ENCODE peak calls at places on chromosome X, in ten cellular contexts. One of them, this sample, is unnamed.

GRCh38 chrX:57677132-57677858 is 2.8 kb downstream of the NLRP2B start:
- DNase-seq in transverse colon: no peak
- DNase-seq in A673: no peak
- DNase-seq in right lobe of liver: no peak
- DNase-seq in CD4-positive, alpha-beta memory T cell: no peak
- DNase-seq in naive thymus-derived CD4-positive, alpha-beta T cell: no peak
- DNase-seq in fibroblast of lung: no peak
- DNase-seq in effector memory CD4-positive, alpha-beta T cell: no peak
- DNase-seq in T-helper 17 cell: no peak
- DNase-seq in suprapubic skin: no peak
- DNase-seq in this sample: no peak

GRCh38 chrX:102745513-102746133 is 25.1 kb downstream of the GPRASP3 start:
- DNase-seq in fibroblast of lung: no peak
- DNase-seq in right lobe of liver: no peak
- DNase-seq in T-helper 17 cell: no peak
- DNase-seq in suprapubic skin: no peak
- DNase-seq in effector memory CD4-positive, alpha-beta T cell: no peak
- DNase-seq in CD4-positive, alpha-beta memory T cell: no peak
- DNase-seq in A673: peak; percentile 5
- DNase-seq in transverse colon: no peak
- DNase-seq in naive thymus-derived CD4-positive, alpha-beta T cell: no peak
- DNase-seq in this sample: no peak

GRCh38 chrX:133542476-133542875 is 127.2 kb upstream of the GPC4 start:
- DNase-seq in transverse colon: no peak
- DNase-seq in right lobe of liver: no peak
- DNase-seq in CD4-positive, alpha-beta memory T cell: no peak
- DNase-seq in fibroblast of lung: no peak
- DNase-seq in suprapubic skin: no peak
- DNase-seq in T-helper 17 cell: no peak
- DNase-seq in naive thymus-derived CD4-positive, alpha-beta T cell: no peak
- DNase-seq in A673: no peak
- DNase-seq in effector memory CD4-positive, alpha-beta T cell: no peak
- DNase-seq in this sample: no peak

GRCh38 chrX:109840585-109840984 is 107.5 kb upstream of the ACSL4 start:
- DNase-seq in right lobe of liver: no peak
- DNase-seq in transverse colon: peak; percentile 18
- DNase-seq in T-helper 17 cell: no peak
- DNase-seq in CD4-positive, alpha-beta memory T cell: no peak
- DNase-seq in fibroblast of lung: peak; percentile 96
- DNase-seq in suprapubic skin: no peak
- DNase-seq in naive thymus-derived CD4-positive, alpha-beta T cell: no peak
- DNase-seq in effector memory CD4-positive, alpha-beta T cell: no peak
- DNase-seq in A673: peak; percentile 66
- DNase-seq in this sample: no peak

GRCh38 chrX:125131146-125131545 is 188.5 kb upstream of the TEX13C start:
- DNase-seq in naive thymus-derived CD4-positive, alpha-beta T cell: no peak
- DNase-seq in right lobe of liver: no peak
- DNase-seq in effector memory CD4-positive, alpha-beta T cell: no peak
- DNase-seq in transverse colon: no peak
- DNase-seq in suprapubic skin: no peak
- DNase-seq in A673: peak; percentile 58
- DNase-seq in fibroblast of lung: no peak
- DNase-seq in CD4-positive, alpha-beta memory T cell: no peak
- DNase-seq in T-helper 17 cell: no peak
- DNase-seq in this sample: no peak

GRCh38 chrX:130118396-130118795 is 8.1 kb upstream of the ELF4 start:
- DNase-seq in A673: no peak
- DNase-seq in naive thymus-derived CD4-positive, alpha-beta T cell: no peak
- DNase-seq in effector memory CD4-positive, alpha-beta T cell: no peak
- DNase-seq in fibroblast of lung: peak; percentile 89
- DNase-seq in suprapubic skin: no peak
- DNase-seq in right lobe of liver: no peak
- DNase-seq in T-helper 17 cell: no peak
- DNase-seq in transverse colon: no peak
- DNase-seq in CD4-positive, alpha-beta memory T cell: no peak
- DNase-seq in this sample: no peak

GRCh38 chrX:104255465-104255864 is 732 bp upstream of the ESX1 start:
- DNase-seq in transverse colon: no peak
- DNase-seq in A673: no peak
- DNase-seq in effector memory CD4-positive, alpha-beta T cell: no peak
- DNase-seq in naive thymus-derived CD4-positive, alpha-beta T cell: no peak
- DNase-seq in T-helper 17 cell: no peak
- DNase-seq in suprapubic skin: no peak
- DNase-seq in fibroblast of lung: no peak
- DNase-seq in right lobe of liver: no peak
- DNase-seq in CD4-positive, alpha-beta memory T cell: no peak
- DNase-seq in this sample: no peak

GRCh38 chrX:13487731-13488505 is 81.5 kb upstream of the EGFL6 start:
- DNase-seq in right lobe of liver: no peak
- DNase-seq in transverse colon: peak; percentile 46
- DNase-seq in suprapubic skin: no peak
- DNase-seq in fibroblast of lung: peak; percentile 87
- DNase-seq in T-helper 17 cell: no peak
- DNase-seq in effector memory CD4-positive, alpha-beta T cell: peak; percentile 15
- DNase-seq in A673: peak; percentile 88
- DNase-seq in CD4-positive, alpha-beta memory T cell: peak; percentile 61
- DNase-seq in naive thymus-derived CD4-positive, alpha-beta T cell: peak; percentile 46
- DNase-seq in this sample: no peak

GRCh38 chrX:74458738-74459137 is 37.4 kb downstream of the SLC16A2 start:
- DNase-seq in effector memory CD4-positive, alpha-beta T cell: no peak
- DNase-seq in transverse colon: no peak
- DNase-seq in fibroblast of lung: peak; percentile 75
- DNase-seq in naive thymus-derived CD4-positive, alpha-beta T cell: no peak
- DNase-seq in suprapubic skin: no peak
- DNase-seq in T-helper 17 cell: no peak
- DNase-seq in right lobe of liver: no peak
- DNase-seq in A673: peak; percentile 67
- DNase-seq in CD4-positive, alpha-beta memory T cell: no peak
- DNase-seq in this sample: no peak

GRCh38 chrX:10676239-10676971 is 56.0 kb upstream of the MID1 start:
- DNase-seq in transverse colon: no peak
- DNase-seq in suprapubic skin: no peak
- DNase-seq in fibroblast of lung: peak; percentile 1
- DNase-seq in effector memory CD4-positive, alpha-beta T cell: no peak
- DNase-seq in CD4-positive, alpha-beta memory T cell: no peak
- DNase-seq in T-helper 17 cell: no peak
- DNase-seq in A673: no peak
- DNase-seq in right lobe of liver: no peak
- DNase-seq in naive thymus-derived CD4-positive, alpha-beta T cell: no peak
- DNase-seq in this sample: no peak

GRCh38 chrX:28586891-28587635 is at the start of gene IL1RAPL1:
- DNase-seq in naive thymus-derived CD4-positive, alpha-beta T cell: no peak
- DNase-seq in T-helper 17 cell: no peak
- DNase-seq in fibroblast of lung: peak; percentile 80
- DNase-seq in right lobe of liver: no peak
- DNase-seq in effector memory CD4-positive, alpha-beta T cell: no peak
- DNase-seq in suprapubic skin: no peak
- DNase-seq in A673: peak; percentile 41
- DNase-seq in transverse colon: no peak
- DNase-seq in CD4-positive, alpha-beta memory T cell: no peak
- DNase-seq in this sample: no peak

GRCh38 chrX:12767856-12768255 is 23.4 kb upstream of the PRPS2 start:
- DNase-seq in A673: no peak
- DNase-seq in effector memory CD4-positive, alpha-beta T cell: no peak
- DNase-seq in naive thymus-derived CD4-positive, alpha-beta T cell: no peak
- DNase-seq in fibroblast of lung: no peak
- DNase-seq in suprapubic skin: no peak
- DNase-seq in CD4-positive, alpha-beta memory T cell: no peak
- DNase-seq in right lobe of liver: no peak
- DNase-seq in T-helper 17 cell: no peak
- DNase-seq in transverse colon: no peak
- DNase-seq in this sample: no peak

GRCh38 chrX:10070714-10071436 is 85.9 kb upstream of the CLCN4 start:
- DNase-seq in effector memory CD4-positive, alpha-beta T cell: no peak
- DNase-seq in CD4-positive, alpha-beta memory T cell: no peak
- DNase-seq in transverse colon: no peak
- DNase-seq in fibroblast of lung: no peak
- DNase-seq in A673: no peak
- DNase-seq in suprapubic skin: no peak
- DNase-seq in right lobe of liver: no peak
- DNase-seq in naive thymus-derived CD4-positive, alpha-beta T cell: no peak
- DNase-seq in T-helper 17 cell: no peak
- DNase-seq in this sample: no peak

GRCh38 chrX:72269671-72270251 is 7.3 kb downstream of the RPS4X start:
- DNase-seq in transverse colon: no peak
- DNase-seq in A673: peak; percentile 36
- DNase-seq in effector memory CD4-positive, alpha-beta T cell: no peak
- DNase-seq in naive thymus-derived CD4-positive, alpha-beta T cell: no peak
- DNase-seq in T-helper 17 cell: no peak
- DNase-seq in fibroblast of lung: peak; percentile 76
- DNase-seq in CD4-positive, alpha-beta memory T cell: no peak
- DNase-seq in suprapubic skin: no peak
- DNase-seq in right lobe of liver: no peak
- DNase-seq in this sample: no peak

GRCh38 chrX:136260801-136261200 is 9.6 kb upstream of the MAP7D3 start:
- DNase-seq in CD4-positive, alpha-beta memory T cell: no peak
- DNase-seq in A673: no peak
- DNase-seq in fibroblast of lung: peak; percentile 79
- DNase-seq in naive thymus-derived CD4-positive, alpha-beta T cell: no peak
- DNase-seq in suprapubic skin: no peak
- DNase-seq in right lobe of liver: no peak
- DNase-seq in transverse colon: no peak
- DNase-seq in effector memory CD4-positive, alpha-beta T cell: no peak
- DNase-seq in T-helper 17 cell: no peak
- DNase-seq in this sample: no peak

GRCh38 chrX:14884714-14885113 is 11.5 kb downstream of the MOSPD2 start:
- DNase-seq in naive thymus-derived CD4-positive, alpha-beta T cell: no peak
- DNase-seq in CD4-positive, alpha-beta memory T cell: no peak
- DNase-seq in effector memory CD4-positive, alpha-beta T cell: no peak
- DNase-seq in transverse colon: no peak
- DNase-seq in T-helper 17 cell: no peak
- DNase-seq in right lobe of liver: no peak
- DNase-seq in A673: no peak
- DNase-seq in suprapubic skin: no peak
- DNase-seq in fibroblast of lung: no peak
- DNase-seq in this sample: no peak
- H3K9me3 ChIP-seq in naive thymus-derived CD4-positive, alpha-beta T cell: no peaks in the 10 kb centered on the region
- H3K9me3 ChIP-seq in CD4-positive, alpha-beta memory T cell: no peaks in the 10 kb centered on the region
- H3K9me3 ChIP-seq in effector memory CD4-positive, alpha-beta T cell: no peaks in the 10 kb centered on the region
- H3K9me3 ChIP-seq in transverse colon: no peaks in the 10 kb centered on the region
- H3K9me3 ChIP-seq in T-helper 17 cell: no peaks in the 10 kb centered on the region
- H3K9me3 ChIP-seq in right lobe of liver: no peaks in the 10 kb centered on the region
- H3K9me3 ChIP-seq in A673: no peaks in the 10 kb centered on the region
- H3K9me3 ChIP-seq in suprapubic skin: no peaks in the 10 kb centered on the region
- H3K9me3 ChIP-seq in fibroblast of lung: no peaks in the 10 kb centered on the region
- H3K9me3 ChIP-seq in this sample: no peaks in the 10 kb centered on the region

DNA sequence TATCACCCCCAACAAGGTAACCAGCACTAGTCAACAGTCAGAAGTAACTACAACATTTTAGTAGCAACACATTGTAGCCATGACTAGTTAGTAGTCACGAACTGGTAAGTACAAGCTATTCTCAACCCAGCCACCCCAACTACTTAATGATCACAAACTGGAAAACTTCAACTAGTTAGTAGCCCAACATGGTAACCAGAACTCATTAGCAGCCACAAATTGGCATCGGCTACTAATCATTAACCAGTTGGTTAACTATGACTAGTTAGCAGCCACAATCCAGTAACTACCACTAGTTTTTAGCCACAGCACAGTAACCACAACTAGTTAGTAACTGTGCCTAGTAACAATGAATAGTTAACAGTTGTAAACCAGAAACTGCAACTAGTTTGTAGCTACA is 385.1 kb upstream of the CXorf51B start:
- DNase-seq in A673: no peak
- DNase-seq in naive thymus-derived CD4-positive, alpha-beta T cell: no peak
- DNase-seq in transverse colon: no peak
- DNase-seq in CD4-positive, alpha-beta memory T cell: no peak
- DNase-seq in effector memory CD4-positive, alpha-beta T cell: no peak
- DNase-seq in fibroblast of lung: no peak
- DNase-seq in T-helper 17 cell: no peak
- DNase-seq in suprapubic skin: no peak
- DNase-seq in right lobe of liver: no peak
- DNase-seq in this sample: no peak
- H3K9me3 ChIP-seq in A673: peaks cover 39% of the 10 kb centered on the region
- H3K9me3 ChIP-seq in naive thymus-derived CD4-positive, alpha-beta T cell: no peaks in the 10 kb centered on the region
- H3K9me3 ChIP-seq in transverse colon: no peaks in the 10 kb centered on the region
- H3K9me3 ChIP-seq in CD4-positive, alpha-beta memory T cell: no peaks in the 10 kb centered on the region
- H3K9me3 ChIP-seq in effector memory CD4-positive, alpha-beta T cell: no peaks in the 10 kb centered on the region
- H3K9me3 ChIP-seq in fibroblast of lung: no peaks in the 10 kb centered on the region
- H3K9me3 ChIP-seq in T-helper 17 cell: peaks cover 2% of the 10 kb centered on the region
- H3K9me3 ChIP-seq in suprapubic skin: no peaks in the 10 kb centered on the region
- H3K9me3 ChIP-seq in right lobe of liver: no peaks in the 10 kb centered on the region
- H3K9me3 ChIP-seq in this sample: no peaks in the 10 kb centered on the region

GRCh38 chrX:139200793-139201192 is 329.7 kb upstream of the F9 start:
- DNase-seq in A673: no peak
- DNase-seq in transverse colon: no peak
- DNase-seq in T-helper 17 cell: no peak
- DNase-seq in effector memory CD4-positive, alpha-beta T cell: no peak
- DNase-seq in naive thymus-derived CD4-positive, alpha-beta T cell: no peak
- DNase-seq in CD4-positive, alpha-beta memory T cell: no peak
- DNase-seq in suprapubic skin: no peak
- DNase-seq in fibroblast of lung: peak; percentile 64
- DNase-seq in right lobe of liver: no peak
- DNase-seq in this sample: no peak
- H3K9me3 ChIP-seq in A673: no peaks in the 10 kb centered on the region
- H3K9me3 ChIP-seq in transverse colon: no peaks in the 10 kb centered on the region
- H3K9me3 ChIP-seq in T-helper 17 cell: no peaks in the 10 kb centered on the region
- H3K9me3 ChIP-seq in effector memory CD4-positive, alpha-beta T cell: no peaks in the 10 kb centered on the region
- H3K9me3 ChIP-seq in naive thymus-derived CD4-positive, alpha-beta T cell: no peaks in the 10 kb centered on the region
- H3K9me3 ChIP-seq in CD4-positive, alpha-beta memory T cell: no peaks in the 10 kb centered on the region
- H3K9me3 ChIP-seq in suprapubic skin: no peaks in the 10 kb centered on the region
- H3K9me3 ChIP-seq in fibroblast of lung: no peaks in the 10 kb centered on the region
- H3K9me3 ChIP-seq in right lobe of liver: no peaks in the 10 kb centered on the region
- H3K9me3 ChIP-seq in this sample: no peaks in the 10 kb centered on the region

GRCh38 chrX:77298296-77298695 is 148.9 kb upstream of the FGF16 start:
- DNase-seq in suprapubic skin: no peak
- DNase-seq in right lobe of liver: no peak
- DNase-seq in effector memory CD4-positive, alpha-beta T cell: no peak
- DNase-seq in naive thymus-derived CD4-positive, alpha-beta T cell: no peak
- DNase-seq in CD4-positive, alpha-beta memory T cell: no peak
- DNase-seq in T-helper 17 cell: no peak
- DNase-seq in A673: no peak
- DNase-seq in transverse colon: no peak
- DNase-seq in fibroblast of lung: no peak
- DNase-seq in this sample: no peak

GRCh38 chrX:77293331-77293995 is 153.7 kb upstream of the FGF16 start:
- DNase-seq in A673: no peak
- DNase-seq in T-helper 17 cell: no peak
- DNase-seq in right lobe of liver: no peak
- DNase-seq in effector memory CD4-positive, alpha-beta T cell: no peak
- DNase-seq in suprapubic skin: no peak
- DNase-seq in naive thymus-derived CD4-positive, alpha-beta T cell: no peak
- DNase-seq in fibroblast of lung: no peak
- DNase-seq in transverse colon: no peak
- DNase-seq in CD4-positive, alpha-beta memory T cell: no peak
- DNase-seq in this sample: no peak

GRCh38 chrX:77299549-77299948 is 147.6 kb upstream of the FGF16 start:
- DNase-seq in fibroblast of lung: no peak
- DNase-seq in T-helper 17 cell: no peak
- DNase-seq in right lobe of liver: no peak
- DNase-seq in naive thymus-derived CD4-positive, alpha-beta T cell: no peak
- DNase-seq in suprapubic skin: no peak
- DNase-seq in transverse colon: no peak
- DNase-seq in CD4-positive, alpha-beta memory T cell: no peak
- DNase-seq in A673: no peak
- DNase-seq in effector memory CD4-positive, alpha-beta T cell: no peak
- DNase-seq in this sample: no peak

DNA sequence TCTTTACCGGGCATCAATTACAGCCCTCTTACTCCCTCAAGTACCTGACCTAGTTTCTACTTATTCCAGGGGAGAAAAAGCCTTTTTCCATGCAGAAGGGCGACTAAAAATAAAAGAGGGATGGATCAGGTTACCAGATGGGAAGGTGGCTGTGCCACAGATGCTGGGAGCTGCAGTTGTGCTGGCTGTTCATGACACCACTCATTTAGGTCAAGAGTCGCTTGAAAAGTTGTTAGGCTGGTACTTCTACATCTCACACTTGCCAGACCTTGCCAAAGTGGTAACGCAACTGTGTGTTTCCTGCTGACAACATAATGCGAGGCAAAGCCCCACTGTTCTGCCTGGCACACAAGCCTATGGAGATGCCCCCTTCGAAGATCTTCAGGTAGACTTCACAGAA is 148.4 kb upstream of the FGF16 start:
- DNase-seq in CD4-positive, alpha-beta memory T cell: no peak
- DNase-seq in suprapubic skin: no peak
- DNase-seq in naive thymus-derived CD4-positive, alpha-beta T cell: no peak
- DNase-seq in right lobe of liver: no peak
- DNase-seq in A673: no peak
- DNase-seq in effector memory CD4-positive, alpha-beta T cell: no peak
- DNase-seq in fibroblast of lung: no peak
- DNase-seq in T-helper 17 cell: no peak
- DNase-seq in transverse colon: no peak
- DNase-seq in this sample: no peak
- H3K9me3 ChIP-seq in CD4-positive, alpha-beta memory T cell: no peaks in the 10 kb centered on the region
- H3K9me3 ChIP-seq in suprapubic skin: no peaks in the 10 kb centered on the region
- H3K9me3 ChIP-seq in naive thymus-derived CD4-positive, alpha-beta T cell: no peaks in the 10 kb centered on the region
- H3K9me3 ChIP-seq in right lobe of liver: no peaks in the 10 kb centered on the region
- H3K9me3 ChIP-seq in A673: peaks cover under 1% of the 10 kb centered on the region
- H3K9me3 ChIP-seq in effector memory CD4-positive, alpha-beta T cell: no peaks in the 10 kb centered on the region
- H3K9me3 ChIP-seq in fibroblast of lung: no peaks in the 10 kb centered on the region
- H3K9me3 ChIP-seq in T-helper 17 cell: no peaks in the 10 kb centered on the region
- H3K9me3 ChIP-seq in transverse colon: no peaks in the 10 kb centered on the region
- H3K9me3 ChIP-seq in this sample: peaks cover 9% of the 10 kb centered on the region